ENCODE peak calls at places on chromosomes 1 and 21, in ten cellular contexts. K is tibial artery, W is cardiac muscle cell, J is AG04450, P is lower leg skin, Z is astrocyte of the cerebellum, T is sigmoid colon, D is WTC11, C is cardiac fibroblast, Y is hepatocyte. S is an unnamed sample.

GRCh38 chr1:151145158-151146071 is 1.0 kb downstream of the SEMA6C start:
- DNase-seq in C (peak; percentile 14), T (peak; percentile 73), P (no peak), Y (peak; percentile 44), D (peak; percentile 48), W (peak; percentile 35), K (peak; percentile 49), J (no peak), Z (no peak), S (peak; percentile 30)

GRCh38 chr1:81550753-81551152 is 250.0 kb upstream of the ADGRL2 start:
- DNase-seq in C (no peak), Y (peak; percentile 44), Z (no peak), D (no peak), K (no peak), P (peak; percentile 26), W (no peak), T (no peak), J (no peak), S (no peak)

GRCh38 chr1:207910678-207911354 is at the start of gene CD34:
- DNase-seq in Z (no peak), J (no peak), K (peak; percentile 53), P (peak; percentile 56), T (peak; percentile 88), W (peak; percentile 45), D (peak; percentile 55), Y (peak; percentile 34), C (peak; percentile 28), S (peak; percentile 25)

GRCh38 chr1:47906009-47906432 is 91.2 kb downstream of the TRABD2B start:
- DNase-seq in Y (peak; percentile 48), K (peak; percentile 33), P (no peak), Z (no peak), C (peak; percentile 3), T (no peak), D (no peak), J (no peak), W (no peak), S (no peak)

GRCh38 chr1:153527023-153527724 is 8.6 kb downstream of the S100A6 start:
- DNase-seq in P (no peak), Y (no peak), Z (no peak), K (peak; percentile 10), C (no peak), D (no peak), J (no peak), W (no peak), T (no peak), S (no peak)

GRCh38 chr1:179575497-179576314 is at the start of gene NPHS2:
- DNase-seq in K (no peak), W (peak; percentile 20), Y (no peak), J (no peak), C (no peak), Z (no peak), D (peak; percentile 48), T (no peak), P (no peak), S (no peak)

GRCh38 chr1:35958558-35958957 is 27.7 kb downstream of the AGO3 start:
- DNase-seq in C (no peak), Z (no peak), W (no peak), P (no peak), K (no peak), D (no peak), J (no peak), T (no peak), Y (no peak), S (no peak)

GRCh38 chr1:19430121-19431068 is 54.9 kb downstream of the CAPZB start:
- DNase-seq in W (no peak), K (no peak), Z (no peak), C (peak; percentile 76), T (peak; percentile 70), Y (peak; percentile 54), J (no peak), D (no peak), P (no peak), S (no peak)

GRCh38 chr1:70820995-70821394 is 226.6 kb downstream of the PTGER3 start:
- DNase-seq in C (no peak), D (no peak), Z (no peak), W (no peak), Y (no peak), K (no peak), J (no peak), T (no peak), P (no peak), S (no peak)

GRCh38 chr21:37764696-37765095 is 151.6 kb downstream of the KCNJ6 start:
- DNase-seq in T (no peak), C (no peak), D (no peak), P (no peak), W (no peak), Z (peak; percentile 33), J (no peak), Y (no peak), K (no peak), S (no peak)
- TF ChIP-seq CTCF in T (no peak), C (no peak), D (no peak), P (no peak), W (no peak), Z (no peak), J (no peak), Y (no peak), K (no peak), S (no peak)

DNA sequence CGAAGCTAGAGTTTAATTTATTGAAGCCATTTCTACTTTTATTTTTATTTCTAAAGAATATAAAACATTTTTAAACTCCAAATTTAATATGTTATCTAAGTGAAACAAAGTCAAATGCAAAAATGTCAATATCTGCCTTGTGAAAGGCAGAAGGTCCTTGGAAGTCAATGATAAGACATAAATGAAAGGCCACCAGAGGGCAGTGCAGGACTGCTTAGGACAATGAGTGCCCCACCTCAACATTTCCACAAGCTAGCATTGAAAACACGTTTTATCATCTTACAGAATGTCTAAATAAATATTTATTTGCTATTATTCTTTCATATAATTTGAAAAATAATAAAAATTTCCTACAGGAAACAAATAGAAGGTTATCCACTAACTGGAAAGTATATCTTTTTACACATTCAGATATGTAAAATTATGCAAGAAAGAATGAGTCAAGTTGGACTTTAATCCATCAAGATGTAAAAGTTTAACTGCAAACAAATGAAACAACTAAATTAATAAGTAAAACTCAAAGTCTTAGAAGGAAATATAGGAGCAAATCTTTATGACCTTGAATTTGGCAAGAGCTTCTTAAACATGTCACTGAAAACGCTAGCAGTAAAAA is 140.1 kb upstream of the FMN2 start:
- DNase-seq in Y (peak; percentile 89), T (no peak), J (peak; percentile 34), P (peak; percentile 44), W (peak; percentile 91), K (peak; percentile 59), C (peak; percentile 73), D (peak; percentile 64), Z (peak; percentile 54), S (peak; percentile 72)
- TF ChIP-seq CTCF in Y (peak; percentile 78), T (peak; percentile 61), J (peak; percentile 77), P (no peak), W (peak; percentile 60), K (peak; percentile 65), C (peak; percentile 60), D (peak; percentile 72), Z (peak; percentile 81), S (peak; percentile 86)

GRCh38 chr21:45366931-45367401 is 38.0 kb upstream of the COL18A1 start:
- DNase-seq in Y (peak; percentile 69), D (no peak), T (peak; percentile 91), C (peak; percentile 99), K (peak; percentile 77), P (no peak), W (no peak), J (peak; percentile 93), Z (peak; percentile 85), S (no peak)
- TF ChIP-seq CTCF in Y (no peak), D (no peak), T (no peak), C (peak; percentile 36), K (peak; percentile 18), P (no peak), W (peak; percentile 24), J (peak; percentile 26), Z (no peak), S (no peak)

DNA sequence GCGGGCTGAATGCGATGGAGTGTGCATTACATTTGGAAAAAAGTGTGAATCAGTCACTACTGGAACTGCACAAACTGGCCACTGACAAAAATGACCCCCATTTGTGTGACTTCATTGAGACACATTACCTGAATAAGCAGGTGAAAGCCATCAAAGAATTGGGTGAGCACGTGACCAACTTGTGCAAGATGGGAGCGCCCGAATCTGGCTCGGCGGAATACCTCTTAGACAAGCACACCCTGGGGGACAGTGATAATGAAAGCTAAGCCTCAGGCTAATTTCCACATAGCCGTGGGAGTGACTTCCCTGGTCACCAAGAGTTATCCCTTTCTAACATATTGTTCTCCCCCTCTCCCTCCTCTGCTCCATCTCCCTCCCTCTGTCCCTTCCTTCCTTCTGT is 47.7 kb upstream of the RHOU start:
- DNase-seq in J (no peak), W (no peak), C (no peak), P (no peak), T (no peak), Z (no peak), D (no peak), Y (no peak), K (no peak), S (no peak)
- TF ChIP-seq CTCF in J (no peak), W (no peak), C (no peak), P (no peak), T (no peak), Z (no peak), D (no peak), Y (no peak), K (no peak), S (no peak)